ENCODE peak calls at places on chromosomes 1 and 21, in four cellular contexts. V, Y, L and R are unnamed samples. For H3K9me3, the result is how much of the 10 kb centered on the place peaks cover.

GRCh38 chr21:38761531-38761930 is 44.2 kb upstream of the ETS2 start:
- DNase-seq in L (no peak), Y (no peak), V (no peak), R (no peak)

GRCh38 chr1:156927215-156928042 is 7.0 kb downstream of the LRRC71 start:
- DNase-seq in L (peak), V (peak), Y (peak), R (no peak)

GRCh38 chr1:113905435-113905861 is 322 bp downstream of the DCLRE1B start:
- DNase-seq in Y (peak), L (no peak), V (peak), R (no peak)

GRCh38 chr1:64578270-64578973 is 108.5 kb downstream of the CACHD1 start:
- DNase-seq in Y (no peak), V (no peak), L (no peak), R (no peak)

GRCh38 chr1:30161953-30162352 is 561.4 kb downstream of the MATN1 start:
- DNase-seq in Y (no peak), V (no peak), L (no peak), R (no peak)

GRCh38 chr21:15455819-15456462 is 273.8 kb upstream of the USP25 start:
- DNase-seq in V (peak), Y (no peak), L (no peak), R (no peak)

GRCh38 chr1:107941123-107941522 is 23.9 kb downstream of the VAV3 start:
- DNase-seq in V (no peak), L (no peak), Y (no peak), R (no peak)

GRCh38 chr1:65629788-65630187 is 162.9 kb upstream of the PDE4B start:
- DNase-seq in V (no peak), Y (no peak), L (no peak), R (no peak)

GRCh38 chr1:39680751-39681150 is 8.8 kb upstream of the NT5C1A start:
- DNase-seq in L (no peak), V (no peak), Y (no peak), R (no peak)

GRCh38 chr1:5978452-5978851 is 13.8 kb downstream of the NPHP4 start:
- DNase-seq in V (peak), L (peak), Y (peak), R (no peak)

GRCh38 chr1:202311880-202312635 is 29.7 kb downstream of the UBE2T start:
- DNase-seq in V (no peak), Y (no peak), L (no peak), R (peak)

GRCh38 chr1:94240822-94241221 is 3.4 kb upstream of the ARHGAP29 start:
- DNase-seq in V (no peak), L (no peak), Y (no peak), R (peak)

GRCh38 chr1:228281631-228282328 is 73.9 kb downstream of the OBSCN start:
- DNase-seq in Y (no peak), V (peak), L (no peak), R (no peak)

GRCh38 chr1:211715976-211716375 is 40.6 kb upstream of the NEK2 start:
- DNase-seq in Y (no peak), V (no peak), L (no peak), R (peak)

GRCh38 chr21:42025392-42026071 is 15.4 kb upstream of the ZBTB21 start:
- DNase-seq in V (no peak), L (peak), Y (peak), R (no peak)

GRCh38 chr1:22317231-22317919 is 134.3 kb upstream of the ZBTB40 start:
- DNase-seq in Y (no peak), V (no peak), L (no peak), R (peak)

GRCh38 chr1:200150721-200151120 is 123.2 kb downstream of the NR5A2 start:
- DNase-seq in V (no peak), L (peak), Y (no peak), R (no peak)

GRCh38 chr1:199859525-199859924 is 168.0 kb upstream of the NR5A2 start:
- DNase-seq in L (peak), Y (no peak), V (no peak), R (no peak)

GRCh38 chr1:210477328-210477924 is 148.7 kb downstream of the HHAT start:
- DNase-seq in V (no peak), L (peak), Y (no peak), R (no peak)

GRCh38 chr1:216178266-216178665 is 245.0 kb downstream of the USH2A start:
- DNase-seq in V (no peak), L (peak), Y (no peak), R (no peak)

GRCh38 chr1:183567584-183567983 is 22.7 kb downstream of the NCF2 start:
- DNase-seq in Y (no peak), L (peak), V (peak), R (peak)

GRCh38 chr1:237913345-237913744 is 22.6 kb upstream of the ZP4 start:
- DNase-seq in Y (no peak), V (no peak), L (no peak), R (no peak)

GRCh38 chr1:53327183-53327941 is 508 bp downstream of the LRP8 start:
- DNase-seq in L (peak), Y (no peak), V (peak), R (peak)

GRCh38 chr1:230167419-230167852 is 100.4 kb downstream of the GALNT2 start:
- DNase-seq in L (peak), V (no peak), Y (peak), R (peak)

GRCh38 chr1:72606216-72606615 is 323.9 kb upstream of the NEGR1 start:
- DNase-seq in V (no peak), L (no peak), Y (no peak), R (no peak)

GRCh38 chr1:55146781-55147180 is 68.4 kb downstream of the USP24 start:
- DNase-seq in L (no peak), Y (peak), V (no peak), R (no peak)

GRCh38 chr1:193819376-193819775 is 633.0 kb upstream of the B3GALT2 start:
- DNase-seq in V (no peak), Y (no peak), L (no peak), R (no peak)

GRCh38 chr1:167722870-167723251 is 1.1 kb downstream of the MPZL1 start:
- DNase-seq in V (no peak), Y (no peak), L (no peak), R (no peak)

GRCh38 chr1:93552751-93553455 is 105.0 kb downstream of the FNBP1L start:
- DNase-seq in L (peak), V (no peak), Y (no peak), R (peak)

GRCh38 chr1:174883361-174883760 is 116.4 kb upstream of the CACYBP start:
- DNase-seq in Y (no peak), L (peak), V (no peak), R (peak)

GRCh38 chr1:233019083-233019482 is 68.7 kb downstream of the NTPCR start:
- DNase-seq in L (no peak), V (no peak), Y (no peak), R (no peak)

GRCh38 chr1:183075861-183076260 is 52.6 kb downstream of the LAMC1 start:
- DNase-seq in L (peak), V (no peak), Y (no peak), R (no peak)

GRCh38 chr1:163170975-163171676 is 31.6 kb downstream of the RGS5 start:
- DNase-seq in Y (no peak), V (no peak), L (peak), R (no peak)

GRCh38 chr21:42376338-42376982 is 10.1 kb upstream of the TFF1 start:
- DNase-seq in L (no peak), Y (no peak), V (peak), R (no peak)

DNA sequence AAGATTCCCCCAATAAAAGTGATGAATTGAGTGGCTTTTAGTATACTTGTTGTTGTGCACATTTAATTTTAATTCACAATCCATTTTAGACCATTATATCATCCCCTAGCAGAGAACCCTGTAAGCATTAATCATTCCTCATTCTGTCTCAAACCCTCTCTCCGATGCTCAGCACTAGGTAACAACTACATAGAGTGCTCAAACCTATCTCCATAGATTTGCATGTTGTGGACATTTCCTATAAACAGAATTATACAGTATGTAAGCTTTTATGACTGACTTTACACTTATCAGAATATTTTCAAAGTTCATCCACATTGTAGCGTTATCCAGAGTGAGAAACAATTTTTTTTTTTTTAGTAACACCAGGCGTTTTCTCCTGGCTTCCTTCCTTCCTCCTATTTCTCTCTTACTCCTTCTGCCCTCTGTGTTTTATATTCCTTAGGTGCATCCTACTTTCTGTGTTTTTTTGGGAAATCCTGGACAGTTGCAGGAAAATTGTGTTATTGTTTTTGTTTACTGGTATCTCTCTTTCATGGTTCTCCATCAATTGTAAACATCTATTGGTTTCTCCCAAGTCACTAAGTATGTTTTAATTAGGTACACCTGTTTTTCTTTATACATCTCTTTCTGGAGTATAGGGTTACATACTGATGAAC is 1528.0 kb upstream of the TPTE start:
- DNase-seq in L (no peak), Y (no peak), V (no peak), R (no peak)
- H3K9me3 ChIP-seq in L (under half), Y (under half), V (under half), R (under half)

GRCh38 chr21:40668535-40669275 is 178.3 kb downstream of the DSCAM start:
- DNase-seq in V (no peak), Y (no peak), L (peak), R (no peak)
- H3K9me3 ChIP-seq in V (under half), Y (under half), L (under half), R (under half)

GRCh38 chr1:3003039-3003940 is 18.0 kb upstream of the ACTRT2 start:
- DNase-seq in V (peak), Y (peak), L (no peak), R (no peak)
- H3K9me3 ChIP-seq in V (under half), Y (under half), L (under half), R (under half)

DNA sequence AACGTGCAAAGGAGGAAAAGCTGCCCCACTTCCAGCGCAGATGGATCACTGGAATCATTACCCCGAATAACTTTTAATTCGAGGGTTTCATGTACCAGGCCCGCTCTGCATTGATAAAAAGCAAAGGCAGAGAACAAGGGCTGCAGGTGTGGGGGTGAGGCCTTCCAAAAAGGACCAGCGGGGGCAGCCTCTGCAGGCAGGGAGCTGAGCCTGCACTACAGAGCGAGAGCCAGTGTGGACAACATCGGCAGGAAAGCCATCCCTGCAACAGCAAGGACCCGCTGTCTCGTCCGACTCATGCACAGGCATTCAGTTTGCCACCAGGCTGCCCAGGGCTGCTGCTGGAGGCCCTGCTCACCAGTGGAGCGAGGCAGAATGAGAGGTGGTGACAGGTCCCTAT is 27.1 kb upstream of the AJAP1 start:
- DNase-seq in V (peak), L (no peak), Y (peak), R (no peak)
- H3K9me3 ChIP-seq in V (under half), L (under half), Y (under half), R (under half)

GRCh38 chr21:27721675-27722074 is 754.8 kb upstream of the ADAMTS5 start:
- DNase-seq in V (no peak), Y (no peak), L (no peak), R (no peak)
- H3K9me3 ChIP-seq in V (under half), Y (under half), L (under half), R (under half)

GRCh38 chr1:2983319-2983705 is 38.0 kb upstream of the ACTRT2 start:
- DNase-seq in V (peak), Y (peak), L (no peak), R (no peak)
- H3K9me3 ChIP-seq in V (under half), Y (under half), L (under half), R (under half)

DNA sequence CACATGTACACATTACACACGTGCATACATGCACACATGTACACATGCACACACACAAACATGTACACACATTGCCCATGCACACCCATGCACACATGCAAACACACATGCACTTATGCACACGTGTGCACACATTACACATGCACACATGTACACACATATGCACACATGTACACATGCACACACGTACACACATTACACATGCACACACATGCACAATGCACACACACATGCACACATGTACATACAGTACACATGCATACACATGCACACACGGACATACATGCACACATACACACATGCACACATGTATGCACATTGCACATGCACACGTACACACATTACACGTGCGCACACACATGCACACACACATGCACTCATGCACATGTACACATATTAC is 95.3 kb upstream of the TTC34 start:
- DNase-seq in Y (no peak), V (no peak), L (no peak), R (no peak)
- H3K9me3 ChIP-seq in Y (under half), V (under half), L (under half), R (under half)

GRCh38 chr1:62778208-62778607 is 5.7 kb upstream of the ATG4C start:
- DNase-seq in V (no peak), Y (no peak), L (no peak), R (no peak)
- H3K9me3 ChIP-seq in V (under half), Y (under half), L (under half), R (under half)

GRCh38 chr1:110876748-110877341 is 3.9 kb downstream of the CD53 start:
- DNase-seq in Y (no peak), L (no peak), V (no peak), R (no peak)

GRCh38 chr1:110878993-110879392 is 6.0 kb downstream of the CD53 start:
- DNase-seq in Y (no peak), L (no peak), V (no peak), R (no peak)

GRCh38 chr1:110879758-110880606 is 7.0 kb downstream of the CD53 start:
- DNase-seq in V (no peak), Y (no peak), L (no peak), R (peak)

GRCh38 chr1:110877364-110877763 is 4.4 kb downstream of the CD53 start:
- DNase-seq in L (no peak), Y (no peak), V (no peak), R (no peak)

GRCh38 chr1:110877776-110878175 is 4.8 kb downstream of the CD53 start:
- DNase-seq in Y (no peak), V (no peak), L (no peak), R (no peak)
- H3K9me3 ChIP-seq in Y (under half), V (under half), L (under half), R (under half)